ENCODE peak calls at places on chromosomes 13 and 19, in seven cellular contexts. D, Q, G, B, K, X and S are unnamed samples.

GRCh38 chr19:16444273-16444597 is 27.5 kb downstream of the EPS15L1 start:
- DNase-seq in G (no peak), X (no peak), Q (no peak), K (no peak), D (no peak), B (no peak), S (no peak)

GRCh38 chr19:18339703-18340102 is 695 bp upstream of the PGPEP1 start:
- DNase-seq in D (no peak), X (peak; percentile 25), Q (no peak), G (no peak), K (no peak), B (peak; percentile 50), S (peak; percentile 40)

GRCh38 chr19:44002566-44003460 is at the start of gene ZNF230:
- DNase-seq in B (peak; percentile 98), K (peak; percentile 98), X (peak; percentile 95), D (peak; percentile 67), G (peak; percentile 99), Q (peak; percentile 93), S (peak; percentile 92)

GRCh38 chr13:103634066-103634465 is 567.8 kb upstream of the SLC10A2 start:
- DNase-seq in B (no peak), G (no peak), Q (no peak), X (no peak), K (no peak), D (no peak), S (no peak)

GRCh38 chr13:40026741-40027140 is 371.3 kb downstream of the COG6 start:
- DNase-seq in D (no peak), X (no peak), B (no peak), K (no peak), G (no peak), Q (no peak), S (no peak)

GRCh38 chr13:27808866-27809546 is 16.7 kb downstream of the GSX1 start:
- DNase-seq in K (no peak), X (no peak), B (no peak), G (no peak), Q (no peak), D (no peak), S (no peak)

GRCh38 chr19:43768273-43769050 is 12.3 kb downstream of the KCNN4 start:
- DNase-seq in G (no peak), Q (no peak), X (no peak), D (no peak), B (no peak), K (no peak), S (no peak)

GRCh38 chr19:20422216-20422615 is 143.4 kb downstream of the ZNF737 start:
- DNase-seq in B (no peak), D (no peak), X (no peak), Q (no peak), G (peak; percentile 15), K (no peak), S (no peak)

GRCh38 chr13:29507356-29507755 is 88.1 kb downstream of the SLC7A1 start:
- DNase-seq in K (no peak), X (no peak), G (no peak), D (no peak), B (no peak), Q (peak; percentile 36), S (no peak)

GRCh38 chr19:56309511-56310185 is 5.0 kb downstream of the ZSCAN5A start:
- DNase-seq in Q (peak; percentile 32), D (peak; percentile 70), X (peak; percentile 4), B (peak; percentile 64), K (peak; percentile 71), G (peak; percentile 50), S (no peak)

GRCh38 chr13:101415358-101416174 is 742 bp downstream of the NALCN start:
- DNase-seq in X (no peak), K (peak; percentile 54), G (no peak), B (peak; percentile 4), D (no peak), Q (no peak), S (no peak)

GRCh38 chr13:87234981-87235380 is 436.2 kb upstream of the SLITRK5 start:
- DNase-seq in G (no peak), D (no peak), B (no peak), Q (no peak), K (no peak), X (peak; percentile 64), S (no peak)

GRCh38 chr13:113882266-113882627 is 18.4 kb upstream of the GAS6 start:
- DNase-seq in X (no peak), Q (no peak), G (peak; percentile 75), D (no peak), K (peak; percentile 84), B (no peak), S (peak; percentile 53)

GRCh38 chr19:35935911-35936737 is at the start of gene LRFN3:
- DNase-seq in D (no peak), K (peak; percentile 82), Q (peak; percentile 61), G (peak; percentile 89), X (peak; percentile 66), B (peak; percentile 88), S (peak; percentile 31)

GRCh38 chr13:92573467-92574057 is 653.0 kb upstream of the GPC6 start:
- DNase-seq in Q (no peak), G (peak; percentile 33), B (peak; percentile 12), X (peak; percentile 7), D (no peak), K (no peak), S (no peak)

GRCh38 chr13:29745704-29746103 is 104.7 kb downstream of the UBL3 start:
- DNase-seq in G (no peak), K (no peak), D (no peak), B (no peak), X (no peak), Q (no peak), S (no peak)

GRCh38 chr19:33520844-33521479 is 629 bp downstream of the PEPD start:
- DNase-seq in B (no peak), K (no peak), X (no peak), G (no peak), Q (no peak), D (no peak), S (no peak)

GRCh38 chr13:30895773-30896172 is 10.3 kb upstream of the MEDAG start:
- DNase-seq in G (peak; percentile 67), X (peak; percentile 92), K (no peak), B (no peak), Q (no peak), D (no peak), S (peak; percentile 52)

GRCh38 chr13:52459668-52460067 is 4.4 kb downstream of the CKAP2 start:
- DNase-seq in K (no peak), B (no peak), D (no peak), G (no peak), X (peak; percentile 86), Q (no peak), S (no peak)

GRCh38 chr13:112417079-112417478 is 40.9 kb downstream of the SPACA7 start:
- DNase-seq in X (no peak), G (no peak), D (no peak), Q (no peak), K (no peak), B (no peak), S (no peak)

DNA sequence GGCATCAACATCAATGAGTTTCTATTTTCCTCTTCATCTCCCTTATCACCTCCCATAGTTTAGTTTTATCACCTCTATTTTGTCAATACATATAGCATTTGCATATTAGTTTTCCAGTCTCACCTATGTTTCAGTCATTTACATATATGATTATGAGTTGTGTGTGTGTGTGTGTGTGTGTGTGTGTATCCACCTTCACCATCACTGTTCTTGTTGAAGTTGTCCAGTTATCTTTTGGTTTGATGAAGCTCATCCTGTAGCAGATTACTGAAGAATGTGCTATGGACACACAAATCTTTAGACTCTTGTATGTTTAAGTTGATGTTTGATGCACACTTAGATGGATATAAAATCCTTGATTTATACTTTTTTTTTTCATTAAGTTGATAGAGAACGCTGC is 40.5 kb downstream of the SPACA7 start:
- DNase-seq in X (no peak), D (no peak), G (no peak), K (no peak), B (no peak), Q (no peak), S (no peak)
- H3K9me3 ChIP-seq in X (peaks cover 13% of the 10 kb centered on the region), D (peaks cover 50% of the 10 kb centered on the region), G (no peaks in the 10 kb centered on the region), K (no peaks in the 10 kb centered on the region), B (peaks cover 4% of the 10 kb centered on the region), Q (no peaks in the 10 kb centered on the region), S (peaks cover 19% of the 10 kb centered on the region)

GRCh38 chr19:22528956-22529355 is 105.2 kb upstream of the ZNF492 start:
- DNase-seq in K (no peak), X (no peak), Q (no peak), G (no peak), B (no peak), D (no peak), S (no peak)
- TF ChIP-seq POLR2A in K (no peak), X (no peak), Q (no peak), G (no peak), B (no peak), D (no peak), S (no peak)

GRCh38 chr19:46988614-46989230 is 30.9 kb upstream of the NPAS1 start:
- DNase-seq in X (no peak), B (no peak), D (no peak), G (no peak), Q (no peak), K (no peak), S (no peak)
- H3K27ac ChIP-seq in X (no peak overlapping the region), B (no peak overlapping the region), D (no peak overlapping the region), G (no peak overlapping the region), Q (no peak overlapping the region), K (no peak overlapping the region), S (no peak overlapping the region)

GRCh38 chr19:23560051-23560450 is 127.0 kb downstream of the ZNF675 start:
- DNase-seq in Q (no peak), G (no peak), D (no peak), B (no peak), K (no peak), X (no peak), S (no peak)
- H3K9me3 ChIP-seq in Q (no peaks in the 10 kb centered on the region), G (no peaks in the 10 kb centered on the region), D (peaks cover 70% of the 10 kb centered on the region), B (peaks cover 42% of the 10 kb centered on the region), K (no peaks in the 10 kb centered on the region), X (peaks cover 19% of the 10 kb centered on the region), S (no peaks in the 10 kb centered on the region)

GRCh38 chr19:3057275-3057714 is 5.0 kb downstream of the TLE5 start:
- DNase-seq in D (no peak), X (no peak), Q (no peak), K (peak; percentile 95), G (peak; percentile 93), B (peak; percentile 62), S (peak; percentile 78)
- TF ChIP-seq POLR2A in D (no peak), X (no peak), Q (no peak), K (peak; percentile 71), G (no peak), B (no peak), S (no peak)

GRCh38 chr13:49443689-49444516 is at the start of the genes CAB39L and SETDB2:
- DNase-seq in G (peak; percentile 100), D (peak; percentile 98), B (peak; percentile 97), K (peak; percentile 100), X (peak; percentile 99), Q (peak; percentile 98), S (peak; percentile 98)

GRCh38 chr13:49444517-49445395 is 682 bp downstream of the SETDB2 start:
- DNase-seq in K (peak; percentile 57), B (peak; percentile 25), D (no peak), Q (peak; percentile 52), X (peak; percentile 68), G (peak; percentile 69), S (peak; percentile 12)

GRCh38 chr13:49443327-49443688 is 556 bp downstream of the CAB39L start:
- DNase-seq in B (peak; percentile 14), Q (no peak), X (peak; percentile 35), D (no peak), G (no peak), K (no peak), S (no peak)

GRCh38 chr13:49448753-49449152 is 4.7 kb downstream of the SETDB2 start:
- DNase-seq in G (no peak), Q (no peak), B (no peak), K (no peak), X (no peak), D (no peak), S (no peak)

GRCh38 chr13:49446473-49446872 is 2.4 kb downstream of the SETDB2 start:
- DNase-seq in G (no peak), B (no peak), D (no peak), Q (no peak), X (no peak), K (no peak), S (no peak)
- H3K27ac ChIP-seq in G (peak overlapping the region; percentile 98), B (no peak overlapping the region), D (no peak overlapping the region), Q (peak overlapping the region; percentile 6), X (no peak overlapping the region), K (no peak overlapping the region), S (no peak overlapping the region)